ENCODE peak calls at places on chromosomes 5 and 9, in eight cellular contexts. P, E, M, R, F, V, H and T are unnamed samples.

GRCh38 chr9:125519741-125520140 is 187.3 kb downstream of the MAPKAP1 start:
- DNase-seq in M (no peak), H (no peak), E (no peak), P (no peak), V (no peak), R (no peak), F (no peak), T (no peak)

GRCh38 chr9:68793605-68794343 is 88.7 kb downstream of the PIP5K1B start:
- DNase-seq in M (no peak), P (no peak), H (no peak), R (no peak), V (no peak), E (no peak), F (no peak), T (no peak)

GRCh38 chr5:87403409-87403808 is 9.3 kb downstream of the CCNH start:
- DNase-seq in M (no peak), P (no peak), E (no peak), F (no peak), H (no peak), R (no peak), V (no peak), T (no peak)

GRCh38 chr9:101307041-101307440 is 77.8 kb downstream of the BAAT start:
- DNase-seq in R (peak; percentile 6), V (no peak), P (no peak), E (no peak), H (no peak), F (no peak), M (no peak), T (no peak)

GRCh38 chr5:41156739-41157138 is 56.6 kb downstream of the C6 start:
- DNase-seq in P (no peak), E (no peak), F (no peak), R (no peak), V (no peak), H (no peak), M (no peak), T (no peak)

GRCh38 chr5:44002381-44002901 is 386.8 kb downstream of the FGF10 start:
- DNase-seq in R (no peak), M (no peak), P (no peak), V (no peak), H (peak; percentile 98), F (no peak), E (no peak), T (no peak)

GRCh38 chr5:147893820-147894219 is 12.5 kb downstream of the C5orf46 start:
- DNase-seq in V (no peak), H (no peak), P (no peak), M (no peak), F (no peak), R (no peak), E (no peak), T (no peak)

GRCh38 chr5:170639221-170639925 is 135.6 kb downstream of the KCNIP1 start:
- DNase-seq in H (no peak), M (no peak), F (no peak), R (no peak), P (no peak), E (no peak), V (no peak), T (no peak)

GRCh38 chr9:4873066-4873465 is 80.3 kb downstream of the RCL1 start:
- DNase-seq in F (no peak), V (no peak), E (no peak), M (no peak), H (no peak), R (no peak), P (no peak), T (no peak)

GRCh38 chr9:68505681-68506409 is 34.8 kb downstream of the TMEM252 start:
- DNase-seq in R (peak; percentile 15), V (no peak), M (no peak), P (no peak), F (no peak), E (no peak), H (no peak), T (no peak)

GRCh38 chr5:168214071-168214470 is 77.4 kb upstream of the WWC1 start:
- DNase-seq in R (no peak), F (no peak), H (no peak), P (no peak), M (no peak), V (no peak), E (no peak), T (no peak)

GRCh38 chr5:139897982-139898381 is 102.4 kb downstream of the PSD2 start:
- DNase-seq in M (no peak), R (no peak), V (no peak), P (no peak), E (no peak), F (no peak), H (no peak), T (no peak)

GRCh38 chr9:126001581-126002225 is 254.5 kb downstream of the PBX3 start:
- DNase-seq in F (no peak), H (no peak), E (no peak), P (no peak), V (no peak), R (no peak), M (no peak), T (no peak)

GRCh38 chr9:136791466-136792276 is 527 bp downstream of the TMEM141 start:
- DNase-seq in F (peak; percentile 68), H (peak; percentile 47), V (peak; percentile 65), R (peak; percentile 76), P (peak; percentile 43), M (no peak), E (peak; percentile 92), T (no peak)

GRCh38 chr9:38020251-38021076 is 48.6 kb downstream of the SHB start:
- DNase-seq in E (no peak), V (no peak), R (no peak), M (no peak), F (no peak), P (no peak), H (no peak), T (no peak)

GRCh38 chr9:134690946-134691694 is 49.5 kb downstream of the COL5A1 start:
- DNase-seq in M (no peak), E (no peak), V (no peak), F (no peak), H (no peak), P (no peak), R (peak; percentile 47), T (no peak)

GRCh38 chr9:278651-279050 is 64.0 kb downstream of the DOCK8 start:
- DNase-seq in V (no peak), F (peak; percentile 54), M (no peak), H (no peak), P (no peak), E (no peak), R (no peak), T (no peak)

GRCh38 chr9:135228983-135229625 is 141.6 kb downstream of the OLFM1 start:
- DNase-seq in E (no peak), H (no peak), P (no peak), R (no peak), M (no peak), V (no peak), F (no peak), T (no peak)

GRCh38 chr5:122726990-122727616 is 47.8 kb upstream of the SNX2 start:
- DNase-seq in F (no peak), H (no peak), M (peak; percentile 58), P (no peak), R (no peak), V (no peak), E (no peak), T (peak; percentile 45)

GRCh38 chr9:73204910-73205309 is 53.2 kb downstream of the ANXA1 start:
- DNase-seq in F (no peak), V (no peak), P (no peak), E (no peak), M (no peak), H (no peak), R (no peak), T (no peak)

GRCh38 chr9:3750311-3750710 is 224.5 kb upstream of the RFX3 start:
- DNase-seq in H (no peak), M (no peak), F (no peak), P (no peak), E (no peak), R (no peak), V (no peak), T (no peak)

GRCh38 chr5:130868186-130868821 is 296.8 kb downstream of the HINT1 start:
- DNase-seq in E (no peak), R (peak; percentile 26), M (no peak), H (no peak), V (no peak), P (no peak), F (no peak), T (no peak)

GRCh38 chr5:107474724-107475489 is 195.8 kb downstream of the EFNA5 start:
- DNase-seq in M (no peak), V (no peak), H (no peak), P (no peak), F (no peak), R (no peak), E (no peak), T (no peak)

GRCh38 chr5:3924990-3925389 is 329.4 kb downstream of the IRX1 start:
- DNase-seq in P (no peak), V (no peak), E (no peak), F (no peak), R (no peak), H (no peak), M (no peak), T (no peak)

GRCh38 chr5:67066815-67067214 is 129.8 kb downstream of the CD180 start:
- DNase-seq in H (peak; percentile 70), E (no peak), R (no peak), F (no peak), P (no peak), V (no peak), M (no peak), T (no peak)

GRCh38 chr5:28400076-28400475 is 1361.7 kb upstream of the CDH9 start:
- DNase-seq in H (no peak), F (no peak), R (no peak), E (no peak), P (no peak), M (no peak), V (no peak), T (no peak)

GRCh38 chr9:99234618-99235017 is 12.5 kb downstream of the SEC61B start:
- DNase-seq in P (no peak), E (no peak), F (no peak), V (no peak), R (no peak), H (no peak), M (no peak), T (no peak)

GRCh38 chr5:84343171-84343570 is 41.5 kb downstream of the EDIL3 start:
- DNase-seq in F (no peak), E (no peak), P (no peak), H (no peak), V (no peak), R (no peak), M (no peak), T (peak; percentile 12)

GRCh38 chr9:93263334-93264229 is 79.6 kb downstream of the WNK2 start:
- DNase-seq in H (no peak), E (no peak), F (no peak), M (no peak), V (no peak), R (no peak), P (no peak), T (no peak)

GRCh38 chr5:172385661-172386187 is 68.6 kb downstream of the SH3PXD2B start:
- DNase-seq in V (no peak), R (no peak), E (no peak), P (no peak), M (no peak), H (no peak), F (no peak), T (no peak)

GRCh38 chr5:108602830-108603229 is 144.9 kb upstream of the FER start:
- DNase-seq in F (no peak), E (no peak), P (no peak), V (no peak), M (no peak), R (no peak), H (no peak), T (no peak)

GRCh38 chr9:130963337-130963908 is 24.4 kb upstream of the FIBCD1 start:
- DNase-seq in P (no peak), V (no peak), R (no peak), M (no peak), H (no peak), E (no peak), F (no peak), T (no peak)

GRCh38 chr5:74109344-74109743 is 483.3 kb downstream of the ARHGEF28 start:
- DNase-seq in R (no peak), E (no peak), V (no peak), M (no peak), H (no peak), F (no peak), P (no peak), T (no peak)